ENCODE peak calls at places on chromosomes 1 and 21, in six cellular contexts. Y, J, E, P, K and C are unnamed samples.

GRCh38 chr21:18493420-18493819 is 89.8 kb upstream of the TMPRSS15 start:
- DNase-seq in J (peak; percentile 23), E (no peak), Y (no peak), P (no peak), K (no peak), C (no peak)

GRCh38 chr1:15595809-15596730 is 11.2 kb upstream of the AGMAT start:
- DNase-seq in E (no peak), P (no peak), K (no peak), J (no peak), Y (no peak), C (no peak)

GRCh38 chr1:230424440-230425251 is 1.5 kb downstream of the PGBD5 start:
- DNase-seq in Y (no peak), J (no peak), E (no peak), P (peak; percentile 64), K (no peak), C (no peak)

GRCh38 chr1:15985611-15986272 is 9.8 kb upstream of the ZBTB17 start:
- DNase-seq in Y (no peak), P (no peak), E (no peak), K (no peak), J (no peak), C (no peak)

GRCh38 chr1:233253231-233254038 is 42.1 kb downstream of the PCNX2 start:
- DNase-seq in P (peak; percentile 24), K (no peak), J (no peak), Y (no peak), E (no peak), C (no peak)

GRCh38 chr1:111202707-111203623 is 2.5 kb upstream of the DENND2D start:
- DNase-seq in J (no peak), E (no peak), P (no peak), K (no peak), Y (no peak), C (no peak)

GRCh38 chr1:167221804-167222610 is 1.3 kb downstream of the POU2F1 start:
- DNase-seq in J (peak; percentile 19), K (peak; percentile 27), Y (peak; percentile 52), E (peak; percentile 50), P (peak; percentile 81), C (peak; percentile 63)

GRCh38 chr1:201085902-201086735 is 26.1 kb downstream of the CACNA1S start:
- DNase-seq in E (no peak), J (peak; percentile 87), P (peak; percentile 80), Y (peak; percentile 18), K (peak; percentile 34), C (no peak)

GRCh38 chr1:231611111-231611510 is 15.5 kb upstream of the DISC1 start:
- DNase-seq in E (no peak), P (no peak), K (no peak), Y (no peak), J (no peak), C (no peak)

GRCh38 chr1:175744833-175745232 is 1.4 kb upstream of the TNR start:
- DNase-seq in K (no peak), J (no peak), Y (no peak), E (no peak), P (no peak), C (no peak)

GRCh38 chr1:55061706-55062321 is 22.5 kb downstream of the PCSK9 start:
- DNase-seq in Y (no peak), E (no peak), J (no peak), P (no peak), K (no peak), C (no peak)

GRCh38 chr1:153231800-153232199 is 14.4 kb downstream of the PRR9 start:
- DNase-seq in J (no peak), Y (no peak), K (no peak), P (no peak), E (no peak), C (no peak)

GRCh38 chr1:101004061-101004460 is 21.5 kb downstream of the DPH5 start:
- DNase-seq in P (peak; percentile 17), K (no peak), E (no peak), Y (no peak), J (no peak), C (no peak)

GRCh38 chr1:113930499-113931161 is 1.5 kb downstream of the HIPK1 start:
- DNase-seq in E (peak; percentile 68), P (peak; percentile 62), Y (peak; percentile 72), K (no peak), J (peak; percentile 58), C (peak; percentile 84)

GRCh38 chr21:44298301-44298700 is 1.6 kb upstream of the PFKL start:
- DNase-seq in K (no peak), P (no peak), J (no peak), Y (no peak), E (no peak), C (no peak)

GRCh38 chr1:94954292-94955220 is 27.6 kb upstream of the CNN3 start:
- DNase-seq in P (peak; percentile 71), K (no peak), Y (no peak), E (no peak), J (no peak), C (no peak)

GRCh38 chr1:154503898-154504297 is 1.7 kb upstream of the SHE start:
- DNase-seq in P (no peak), K (no peak), E (no peak), J (no peak), Y (no peak), C (no peak)

GRCh38 chr21:14836950-14837349 is 227.8 kb downstream of the NRIP1 start:
- DNase-seq in P (no peak), E (no peak), K (no peak), J (no peak), Y (no peak), C (no peak)

GRCh38 chr1:228082975-228083870 is 715 bp downstream of the ARF1 start:
- DNase-seq in P (peak; percentile 59), E (no peak), K (no peak), J (no peak), Y (peak; percentile 36), C (no peak)

GRCh38 chr1:99176753-99177152 is 87.5 kb upstream of the PLPPR4 start:
- DNase-seq in J (no peak), P (no peak), E (no peak), K (no peak), Y (no peak), C (no peak)

GRCh38 chr1:182962554-182963115 is 9.7 kb upstream of the SHCBP1L start:
- DNase-seq in Y (no peak), J (peak; percentile 57), E (no peak), K (no peak), P (peak; percentile 92), C (no peak)

GRCh38 chr1:114002492-114003290 is 23.4 kb downstream of the OLFML3 start:
- DNase-seq in Y (no peak), K (no peak), P (peak; percentile 24), J (no peak), E (no peak), C (no peak)

GRCh38 chr1:215083408-215083961 is 948 bp downstream of the KCNK2 start:
- DNase-seq in E (no peak), J (no peak), P (peak; percentile 61), K (no peak), Y (no peak), C (no peak)

GRCh38 chr1:8344893-8345507 is 27.1 kb downstream of the SLC45A1 start:
- DNase-seq in J (no peak), K (no peak), E (no peak), P (no peak), Y (no peak), C (no peak)

GRCh38 chr1:113903496-113904291 is 905 bp downstream of the AP4B1 start:
- DNase-seq in K (no peak), P (no peak), Y (no peak), J (no peak), E (no peak), C (no peak)

GRCh38 chr1:206803221-206803730 is 31.0 kb upstream of the IL10 start:
- DNase-seq in E (peak; percentile 79), J (no peak), K (no peak), Y (peak; percentile 65), P (no peak), C (peak; percentile 71)

GRCh38 chr21:31337991-31338891 is 5.8 kb downstream of the TIAM1 start:
- DNase-seq in K (no peak), J (no peak), E (no peak), Y (no peak), P (no peak), C (no peak)

GRCh38 chr21:33971492-33972013 is 55.9 kb upstream of the ATP5PO start:
- DNase-seq in P (peak; percentile 49), J (no peak), E (no peak), Y (no peak), K (no peak), C (no peak)